ENCODE peak calls at places on chromosomes 5 and 9, in six cellular contexts. One of them, this sample, is unnamed.

GRCh38 chr9:75117572-75117971 is 29.3 kb downstream of the OSTF1 start:
- DNase-seq in aorta: no peak
- DNase-seq in psoas muscle: no peak
- DNase-seq in substantia nigra: no peak
- DNase-seq in cardiac muscle cell: no peak
- DNase-seq in HepG2: no peak
- DNase-seq in this sample: no peak

GRCh38 chr9:114551750-114552685 is 35.6 kb upstream of the ATP6V1G1 start:
- DNase-seq in substantia nigra: no peak
- DNase-seq in psoas muscle: no peak
- DNase-seq in HepG2: peak
- DNase-seq in aorta: peak
- DNase-seq in cardiac muscle cell: peak
- DNase-seq in this sample: no peak

GRCh38 chr5:77087484-77088291 is 603 bp upstream of the ZBED3 start:
- DNase-seq in HepG2: peak
- DNase-seq in cardiac muscle cell: peak
- DNase-seq in aorta: peak
- DNase-seq in psoas muscle: no peak
- DNase-seq in substantia nigra: peak
- DNase-seq in this sample: no peak

GRCh38 chr9:111683351-111683750 is 21.9 kb downstream of the GNG10 start:
- DNase-seq in substantia nigra: no peak
- DNase-seq in cardiac muscle cell: no peak
- DNase-seq in psoas muscle: no peak
- DNase-seq in HepG2: no peak
- DNase-seq in aorta: no peak
- DNase-seq in this sample: no peak

GRCh38 chr5:149799119-149799623 is 69.1 kb downstream of the PPARGC1B start:
- DNase-seq in cardiac muscle cell: no peak
- DNase-seq in substantia nigra: no peak
- DNase-seq in psoas muscle: peak
- DNase-seq in HepG2: peak
- DNase-seq in aorta: peak
- DNase-seq in this sample: no peak

GRCh38 chr5:57795203-57795602 is 312.6 kb upstream of the ACTBL2 start:
- DNase-seq in HepG2: no peak
- DNase-seq in aorta: no peak
- DNase-seq in substantia nigra: no peak
- DNase-seq in cardiac muscle cell: no peak
- DNase-seq in psoas muscle: no peak
- DNase-seq in this sample: no peak

GRCh38 chr5:83967417-83967816 is 246.8 kb upstream of the HAPLN1 start:
- DNase-seq in aorta: no peak
- DNase-seq in substantia nigra: no peak
- DNase-seq in HepG2: no peak
- DNase-seq in psoas muscle: no peak
- DNase-seq in cardiac muscle cell: no peak
- DNase-seq in this sample: no peak

GRCh38 chr9:101065930-101066329 is 37.4 kb downstream of the PLPPR1 start:
- DNase-seq in cardiac muscle cell: no peak
- DNase-seq in aorta: no peak
- DNase-seq in psoas muscle: no peak
- DNase-seq in HepG2: no peak
- DNase-seq in substantia nigra: no peak
- DNase-seq in this sample: no peak

GRCh38 chr5:68593211-68593701 is 377.7 kb downstream of the PIK3R1 start:
- DNase-seq in substantia nigra: no peak
- DNase-seq in HepG2: no peak
- DNase-seq in aorta: no peak
- DNase-seq in cardiac muscle cell: no peak
- DNase-seq in psoas muscle: no peak
- DNase-seq in this sample: no peak

GRCh38 chr9:109600142-109600541 is 102.0 kb upstream of the PTPN3 start:
- DNase-seq in cardiac muscle cell: no peak
- DNase-seq in aorta: no peak
- DNase-seq in substantia nigra: no peak
- DNase-seq in HepG2: no peak
- DNase-seq in psoas muscle: no peak
- DNase-seq in this sample: no peak

GRCh38 chr9:72769546-72769945 is 183.3 kb downstream of the ALDH1A1 start:
- DNase-seq in substantia nigra: no peak
- DNase-seq in psoas muscle: no peak
- DNase-seq in HepG2: no peak
- DNase-seq in cardiac muscle cell: no peak
- DNase-seq in aorta: no peak
- DNase-seq in this sample: no peak

GRCh38 chr5:42621662-42622061 is 135.0 kb upstream of the CCDC152 start:
- DNase-seq in cardiac muscle cell: no peak
- DNase-seq in aorta: no peak
- DNase-seq in substantia nigra: no peak
- DNase-seq in psoas muscle: no peak
- DNase-seq in HepG2: no peak
- DNase-seq in this sample: no peak

GRCh38 chr5:30574761-30575160 is 618.7 kb upstream of the CDH6 start:
- DNase-seq in HepG2: no peak
- DNase-seq in cardiac muscle cell: no peak
- DNase-seq in aorta: no peak
- DNase-seq in substantia nigra: no peak
- DNase-seq in psoas muscle: no peak
- DNase-seq in this sample: no peak

GRCh38 chr5:132592521-132592920 is 35.7 kb downstream of the RAD50 start:
- DNase-seq in cardiac muscle cell: no peak
- DNase-seq in aorta: no peak
- DNase-seq in HepG2: peak
- DNase-seq in psoas muscle: no peak
- DNase-seq in substantia nigra: no peak
- DNase-seq in this sample: no peak

GRCh38 chr5:27041372-27041771 is 3.0 kb upstream of the CDH9 start:
- DNase-seq in aorta: no peak
- DNase-seq in HepG2: no peak
- DNase-seq in substantia nigra: no peak
- DNase-seq in cardiac muscle cell: no peak
- DNase-seq in psoas muscle: no peak
- DNase-seq in this sample: no peak

GRCh38 chr5:67092447-67093023 is 104.1 kb downstream of the CD180 start:
- DNase-seq in HepG2: no peak
- DNase-seq in cardiac muscle cell: no peak
- DNase-seq in psoas muscle: no peak
- DNase-seq in aorta: no peak
- DNase-seq in substantia nigra: no peak
- DNase-seq in this sample: no peak

GRCh38 chr5:132775439-132776076 is 1.5 kb downstream of the SEPTIN8 start:
- DNase-seq in psoas muscle: no peak
- DNase-seq in substantia nigra: no peak
- DNase-seq in HepG2: no peak
- DNase-seq in cardiac muscle cell: peak
- DNase-seq in aorta: no peak
- DNase-seq in this sample: no peak

GRCh38 chr9:126317513-126317912 is 9.1 kb upstream of the MVB12B start:
- DNase-seq in cardiac muscle cell: no peak
- DNase-seq in substantia nigra: no peak
- DNase-seq in psoas muscle: peak
- DNase-seq in HepG2: peak
- DNase-seq in aorta: no peak
- DNase-seq in this sample: no peak

GRCh38 chr9:14314929-14315753 is 1.2 kb upstream of the NFIB start:
- DNase-seq in HepG2: peak
- DNase-seq in psoas muscle: peak
- DNase-seq in cardiac muscle cell: peak
- DNase-seq in aorta: peak
- DNase-seq in substantia nigra: peak
- DNase-seq in this sample: peak

GRCh38 chr9:70410368-70410767 is 4.1 kb downstream of the KLF9 start:
- DNase-seq in substantia nigra: no peak
- DNase-seq in HepG2: no peak
- DNase-seq in aorta: no peak
- DNase-seq in psoas muscle: no peak
- DNase-seq in cardiac muscle cell: no peak
- DNase-seq in this sample: no peak

GRCh38 chr5:43635374-43635773 is 32.4 kb downstream of the NNT start:
- DNase-seq in cardiac muscle cell: no peak
- DNase-seq in aorta: no peak
- DNase-seq in substantia nigra: no peak
- DNase-seq in HepG2: no peak
- DNase-seq in psoas muscle: no peak
- DNase-seq in this sample: no peak

GRCh38 chr9:110830495-110830894 is 161.9 kb downstream of the MUSK start:
- DNase-seq in HepG2: no peak
- DNase-seq in substantia nigra: no peak
- DNase-seq in aorta: no peak
- DNase-seq in cardiac muscle cell: no peak
- DNase-seq in psoas muscle: peak
- DNase-seq in this sample: no peak

GRCh38 chr5:3347741-3348140 is 247.9 kb upstream of the IRX1 start:
- DNase-seq in psoas muscle: peak
- DNase-seq in aorta: no peak
- DNase-seq in HepG2: no peak
- DNase-seq in substantia nigra: no peak
- DNase-seq in cardiac muscle cell: no peak
- DNase-seq in this sample: no peak

GRCh38 chr5:127907907-127908306 is 175.7 kb upstream of the SLC12A2 start:
- DNase-seq in HepG2: no peak
- DNase-seq in aorta: no peak
- DNase-seq in substantia nigra: no peak
- DNase-seq in psoas muscle: no peak
- DNase-seq in cardiac muscle cell: no peak
- DNase-seq in this sample: no peak

GRCh38 chr5:310941-311434 is 10.5 kb upstream of the AHRR start:
- DNase-seq in HepG2: no peak
- DNase-seq in aorta: no peak
- DNase-seq in cardiac muscle cell: no peak
- DNase-seq in substantia nigra: no peak
- DNase-seq in psoas muscle: peak
- DNase-seq in this sample: no peak
- H3K27ac ChIP-seq in HepG2: no peak
- H3K27ac ChIP-seq in aorta: no peak
- H3K27ac ChIP-seq in cardiac muscle cell: no peak
- H3K27ac ChIP-seq in substantia nigra: no peak
- H3K27ac ChIP-seq in psoas muscle: no peak
- H3K27ac ChIP-seq in this sample: no peak

DNA sequence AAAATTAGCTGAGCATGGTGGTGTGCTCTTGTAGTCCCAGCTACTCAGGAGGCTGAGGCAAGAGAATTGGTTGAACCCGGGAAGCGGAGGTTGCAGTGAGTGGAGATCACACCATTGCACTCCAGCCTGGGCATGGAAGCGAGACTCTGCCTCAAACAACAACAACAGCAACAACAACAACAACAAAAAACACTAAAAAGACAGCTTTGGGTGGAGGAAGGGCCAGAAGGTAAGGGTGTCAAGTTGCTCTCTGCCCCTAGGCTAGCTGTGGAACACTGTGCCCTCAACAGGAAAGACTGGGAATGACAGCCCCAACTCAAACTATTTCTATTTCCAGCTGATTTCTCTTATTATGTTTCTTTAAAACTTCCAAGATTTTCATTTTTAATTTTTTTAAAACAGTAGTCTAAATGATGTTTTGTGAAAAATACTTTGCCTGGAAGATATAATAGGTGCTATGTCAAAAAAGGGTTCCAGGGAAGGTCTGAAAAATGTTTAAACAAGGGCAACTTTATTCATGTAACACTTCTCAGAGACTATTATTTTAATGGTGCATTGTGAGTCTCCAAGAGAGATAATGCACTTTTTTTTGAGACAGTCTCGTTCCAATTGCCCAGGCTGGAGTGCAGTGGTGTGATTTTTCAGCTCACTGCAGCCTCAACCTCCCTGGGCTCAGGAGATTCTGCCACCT is 29.9 kb downstream of the CLINT1 start:
- DNase-seq in psoas muscle: no peak
- DNase-seq in HepG2: no peak
- DNase-seq in aorta: no peak
- DNase-seq in substantia nigra: no peak
- DNase-seq in cardiac muscle cell: no peak
- DNase-seq in this sample: no peak
- H3K27ac ChIP-seq in psoas muscle: no peak
- H3K27ac ChIP-seq in HepG2: no peak
- H3K27ac ChIP-seq in aorta: no peak
- H3K27ac ChIP-seq in substantia nigra: no peak
- H3K27ac ChIP-seq in cardiac muscle cell: no peak
- H3K27ac ChIP-seq in this sample: no peak

GRCh38 chr5:144206136-144206535 is 35.5 kb downstream of the KCTD16 start:
- DNase-seq in substantia nigra: no peak
- DNase-seq in HepG2: no peak
- DNase-seq in aorta: no peak
- DNase-seq in psoas muscle: no peak
- DNase-seq in cardiac muscle cell: no peak
- DNase-seq in this sample: no peak
- H3K27ac ChIP-seq in substantia nigra: no peak
- H3K27ac ChIP-seq in HepG2: no peak
- H3K27ac ChIP-seq in aorta: no peak
- H3K27ac ChIP-seq in psoas muscle: no peak
- H3K27ac ChIP-seq in cardiac muscle cell: no peak
- H3K27ac ChIP-seq in this sample: peak

DNA sequence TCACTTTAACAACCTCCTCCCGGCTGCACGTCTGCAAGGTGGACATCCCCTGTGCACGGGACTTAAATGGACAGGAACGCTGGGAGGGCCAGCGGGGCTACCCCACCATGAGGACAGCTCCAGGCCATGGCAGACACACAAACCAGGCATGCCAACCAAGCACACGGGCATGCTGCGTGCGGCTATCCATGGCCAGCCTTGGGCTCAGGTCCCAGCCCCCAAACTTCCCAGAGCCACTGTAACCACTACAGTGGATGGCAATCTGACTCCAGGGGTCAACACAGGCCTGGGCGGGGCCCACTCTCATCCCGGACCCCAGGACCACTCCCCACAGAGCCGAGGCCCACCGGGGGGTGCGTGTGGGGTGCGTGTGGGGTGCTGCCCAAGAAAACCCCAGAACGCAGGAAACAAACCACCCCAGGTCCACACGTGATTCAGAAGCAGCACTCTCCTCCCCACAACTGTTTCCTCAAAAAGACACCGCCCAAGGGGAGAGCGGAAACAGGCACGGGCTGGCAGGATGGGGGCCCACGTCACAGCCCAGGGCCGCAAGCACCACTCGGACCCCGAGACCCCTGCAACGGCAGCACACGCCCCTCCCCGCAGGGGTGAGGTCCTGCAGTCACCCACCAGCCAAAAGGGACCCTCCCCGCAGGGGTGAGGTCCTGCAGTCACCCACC is 7.4 kb downstream of the SLC12A7 start:
- DNase-seq in substantia nigra: no peak
- DNase-seq in psoas muscle: no peak
- DNase-seq in HepG2: no peak
- DNase-seq in cardiac muscle cell: no peak
- DNase-seq in aorta: no peak
- DNase-seq in this sample: no peak
- H3K27ac ChIP-seq in substantia nigra: no peak
- H3K27ac ChIP-seq in psoas muscle: peak
- H3K27ac ChIP-seq in HepG2: peak
- H3K27ac ChIP-seq in cardiac muscle cell: no peak
- H3K27ac ChIP-seq in aorta: no peak
- H3K27ac ChIP-seq in this sample: peak

This sample was measured in caudate nucleus.